ENCODE peak calls at places on chromosome 13, in six cellular contexts. I is AG10803; H is stimulated activated CD8-positive, alpha-beta memory T cell treated with anti-CD3 and anti-CD28 coated beads, Interleukin-4, amount 100 ng/mL, for 4 hours; W is neural crest cell; J is HFF-Myc; F is NT2/D1. T is an unnamed sample.

GRCh38 chr13:76903544-76904162 is 17.4 kb upstream of the KCTD12 start:
- DNase-seq in I (peak), H (peak), W (peak), J (no peak), F (peak), T (no peak)

GRCh38 chr13:41426047-41426446 is 31.3 kb upstream of the RGCC start:
- DNase-seq in I (no peak), H (no peak), W (no peak), J (no peak), F (no peak), T (no peak)

GRCh38 chr13:21297914-21298831 is 121.7 kb downstream of the MRPL57 start:
- DNase-seq in I (peak), H (peak), W (peak), J (peak), F (peak), T (peak)

GRCh38 chr13:108193806-108194205 is 21.5 kb downstream of the LIG4 start:
- DNase-seq in I (no peak), H (no peak), W (no peak), J (no peak), F (no peak), T (no peak)

GRCh38 chr13:37595162-37595561 is 3.4 kb downstream of the POSTN start:
- DNase-seq in I (peak), H (no peak), W (no peak), J (no peak), F (peak), T (no peak)

GRCh38 chr13:99382428-99383133 is 75.4 kb upstream of the GPR183 start:
- DNase-seq in I (no peak), H (no peak), W (no peak), J (no peak), F (no peak), T (no peak)

GRCh38 chr13:78393286-78393685 is 210.1 kb downstream of the POU4F1 start:
- DNase-seq in I (no peak), H (no peak), W (no peak), J (no peak), F (no peak), T (no peak)

GRCh38 chr13:75541287-75541686 is 3.6 kb upstream of the COMMD6 start:
- DNase-seq in I (no peak), H (no peak), W (no peak), J (no peak), F (no peak), T (no peak)

GRCh38 chr13:110017379-110017778 is 231.0 kb upstream of the IRS2 start:
- DNase-seq in I (peak), H (no peak), W (no peak), J (peak), F (peak), T (peak)

GRCh38 chr13:40895715-40896184 is 106.3 kb downstream of the SLC25A15 start:
- DNase-seq in I (no peak), H (no peak), W (no peak), J (no peak), F (no peak), T (no peak)